ENCODE peak calls at places on chromosomes 4 and X, in eight cellular contexts. One of them, this sample, is unnamed.

GRCh38 chr4:47531241-47531953 is 46.3 kb downstream of the ATP10D start:
- DNase-seq in right atrium auricular region: no peak
- DNase-seq in cardiac muscle cell: peak; percentile 84
- DNase-seq in HCT116: no peak
- DNase-seq in hepatocyte: peak; percentile 8
- DNase-seq in H9: no peak
- DNase-seq in Peyer's patch: no peak
- DNase-seq in suprapubic skin: no peak
- DNase-seq in this sample: peak; percentile 73

GRCh38 chr4:83217721-83218522 is 66.7 kb downstream of the COQ2 start:
- DNase-seq in right atrium auricular region: no peak
- DNase-seq in H9: no peak
- DNase-seq in HCT116: no peak
- DNase-seq in Peyer's patch: no peak
- DNase-seq in suprapubic skin: no peak
- DNase-seq in cardiac muscle cell: no peak
- DNase-seq in hepatocyte: no peak
- DNase-seq in this sample: peak; percentile 70

GRCh38 chr4:94452476-94453300 is 946 bp downstream of the PDLIM5 start:
- DNase-seq in cardiac muscle cell: peak; percentile 92
- DNase-seq in hepatocyte: peak; percentile 75
- DNase-seq in Peyer's patch: peak; percentile 88
- DNase-seq in right atrium auricular region: peak; percentile 92
- DNase-seq in suprapubic skin: peak; percentile 94
- DNase-seq in H9: peak; percentile 78
- DNase-seq in HCT116: peak; percentile 61
- DNase-seq in this sample: peak; percentile 89

GRCh38 chr4:83114576-83114975 is at the start of gene PLAC8:
- DNase-seq in suprapubic skin: no peak
- DNase-seq in cardiac muscle cell: peak; percentile 27
- DNase-seq in right atrium auricular region: no peak
- DNase-seq in HCT116: no peak
- DNase-seq in hepatocyte: peak; percentile 51
- DNase-seq in Peyer's patch: no peak
- DNase-seq in H9: no peak
- DNase-seq in this sample: peak; percentile 96

GRCh38 chr4:167233523-167234387 is 539 bp downstream of the SPOCK3 start:
- DNase-seq in hepatocyte: peak; percentile 28
- DNase-seq in Peyer's patch: no peak
- DNase-seq in suprapubic skin: no peak
- DNase-seq in HCT116: no peak
- DNase-seq in right atrium auricular region: no peak
- DNase-seq in H9: peak; percentile 37
- DNase-seq in cardiac muscle cell: peak; percentile 8
- DNase-seq in this sample: no peak

GRCh38 chrX:46837543-46838481 is 969 bp downstream of the RP2 start:
- DNase-seq in right atrium auricular region: no peak
- DNase-seq in HCT116: no peak
- DNase-seq in suprapubic skin: no peak
- DNase-seq in hepatocyte: peak; percentile 19
- DNase-seq in Peyer's patch: no peak
- DNase-seq in H9: no peak
- DNase-seq in cardiac muscle cell: no peak
- DNase-seq in this sample: peak; percentile 69

GRCh38 chrX:141301017-141301416 is 58.7 kb upstream of the SPANXC start:
- DNase-seq in hepatocyte: no peak
- DNase-seq in suprapubic skin: no peak
- DNase-seq in Peyer's patch: no peak
- DNase-seq in right atrium auricular region: no peak
- DNase-seq in cardiac muscle cell: no peak
- DNase-seq in HCT116: no peak
- DNase-seq in H9: no peak
- DNase-seq in this sample: no peak

GRCh38 chrX:43676960-43677582 is 21.0 kb downstream of the MAOA start:
- DNase-seq in suprapubic skin: no peak
- DNase-seq in cardiac muscle cell: peak; percentile 74
- DNase-seq in right atrium auricular region: no peak
- DNase-seq in Peyer's patch: no peak
- DNase-seq in HCT116: no peak
- DNase-seq in hepatocyte: peak; percentile 58
- DNase-seq in H9: no peak
- DNase-seq in this sample: no peak

GRCh38 chr4:125085-125820 is 952 bp downstream of the ZNF718 start:
- DNase-seq in right atrium auricular region: peak; percentile 59
- DNase-seq in cardiac muscle cell: peak; percentile 37
- DNase-seq in suprapubic skin: no peak
- DNase-seq in H9: peak; percentile 74
- DNase-seq in HCT116: no peak
- DNase-seq in Peyer's patch: peak; percentile 61
- DNase-seq in hepatocyte: peak; percentile 79
- DNase-seq in this sample: peak; percentile 58

GRCh38 chr4:138669479-138670165 is 346.0 kb upstream of the NOCT start:
- DNase-seq in hepatocyte: no peak
- DNase-seq in right atrium auricular region: no peak
- DNase-seq in Peyer's patch: no peak
- DNase-seq in suprapubic skin: no peak
- DNase-seq in H9: no peak
- DNase-seq in HCT116: no peak
- DNase-seq in cardiac muscle cell: peak; percentile 35
- DNase-seq in this sample: no peak

GRCh38 chrX:48083212-48083611 is 11.8 kb upstream of the ZNF630 start:
- DNase-seq in hepatocyte: peak; percentile 53
- DNase-seq in suprapubic skin: no peak
- DNase-seq in HCT116: peak; percentile 26
- DNase-seq in Peyer's patch: no peak
- DNase-seq in right atrium auricular region: peak; percentile 62
- DNase-seq in H9: peak; percentile 52
- DNase-seq in cardiac muscle cell: peak; percentile 61
- DNase-seq in this sample: peak; percentile 43

GRCh38 chrX:100750901-100751300 is 19.0 kb upstream of the SYTL4 start:
- DNase-seq in Peyer's patch: no peak
- DNase-seq in H9: no peak
- DNase-seq in HCT116: no peak
- DNase-seq in right atrium auricular region: no peak
- DNase-seq in cardiac muscle cell: no peak
- DNase-seq in suprapubic skin: no peak
- DNase-seq in hepatocyte: no peak
- DNase-seq in this sample: no peak

DNA sequence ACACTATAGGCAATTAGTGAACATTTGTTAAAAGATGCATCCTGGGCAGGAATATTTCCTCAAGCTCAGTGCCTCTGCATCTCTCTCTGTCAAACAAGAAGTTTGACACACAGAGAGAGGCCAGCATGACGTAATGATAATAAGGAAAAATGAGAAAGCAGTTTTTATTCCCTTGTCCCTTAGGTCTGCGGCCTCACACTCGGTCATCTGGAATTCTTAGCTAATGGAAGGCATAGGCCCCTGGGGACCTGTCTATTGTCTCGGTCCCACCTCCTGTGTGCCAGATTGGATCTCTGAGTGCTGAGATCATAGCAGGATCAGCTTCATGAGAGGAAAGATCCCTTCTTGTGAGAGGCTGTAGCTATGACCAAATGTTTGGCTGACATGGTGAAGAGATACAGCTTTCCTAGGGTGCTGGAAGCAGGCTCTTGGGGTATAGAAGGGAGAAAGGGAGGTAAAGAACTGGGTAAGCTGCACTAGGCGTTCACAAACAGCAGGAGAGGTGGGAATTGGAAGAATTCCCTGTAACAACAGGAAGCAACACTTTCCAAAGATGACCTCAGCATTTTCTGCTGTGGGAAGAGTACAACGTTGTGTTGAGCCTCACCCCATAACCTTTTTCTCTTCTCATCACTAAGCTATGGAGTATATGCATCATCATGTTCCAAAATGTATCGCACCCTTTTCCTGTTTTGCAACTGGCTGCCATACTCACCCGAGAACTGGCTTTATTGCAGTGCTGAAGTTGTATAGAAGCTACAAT is 20.2 kb downstream of the TMEM31 start:
- DNase-seq in H9: no peak
- DNase-seq in cardiac muscle cell: peak; percentile 94
- DNase-seq in Peyer's patch: no peak
- DNase-seq in HCT116: no peak
- DNase-seq in right atrium auricular region: peak; percentile 61
- DNase-seq in hepatocyte: no peak
- DNase-seq in suprapubic skin: no peak
- DNase-seq in this sample: no peak
- H3K4me1 ChIP-seq in H9: peaks cover 20% of the 10 kb centered on the region
- H3K4me1 ChIP-seq in cardiac muscle cell: peaks cover 3% of the 10 kb centered on the region
- H3K4me1 ChIP-seq in Peyer's patch: no peaks in the 10 kb centered on the region
- H3K4me1 ChIP-seq in HCT116: no peaks in the 10 kb centered on the region
- H3K4me1 ChIP-seq in right atrium auricular region: peaks cover 6% of the 10 kb centered on the region
- H3K4me1 ChIP-seq in hepatocyte: no peaks in the 10 kb centered on the region
- H3K4me1 ChIP-seq in suprapubic skin: peaks cover 10% of the 10 kb centered on the region
- H3K4me1 ChIP-seq in this sample: no peaks in the 10 kb centered on the region

GRCh38 chr4:8012517-8012916 is 72.9 kb upstream of the AFAP1 start:
- DNase-seq in H9: no peak
- DNase-seq in cardiac muscle cell: no peak
- DNase-seq in HCT116: no peak
- DNase-seq in suprapubic skin: no peak
- DNase-seq in hepatocyte: no peak
- DNase-seq in Peyer's patch: no peak
- DNase-seq in right atrium auricular region: no peak
- DNase-seq in this sample: no peak

GRCh38 chr4:8008391-8008790 is 68.7 kb upstream of the AFAP1 start:
- DNase-seq in HCT116: no peak
- DNase-seq in H9: no peak
- DNase-seq in hepatocyte: no peak
- DNase-seq in cardiac muscle cell: no peak
- DNase-seq in suprapubic skin: no peak
- DNase-seq in Peyer's patch: no peak
- DNase-seq in right atrium auricular region: no peak
- DNase-seq in this sample: no peak

GRCh38 chr4:8009710-8010534 is 70.3 kb upstream of the AFAP1 start:
- DNase-seq in suprapubic skin: no peak
- DNase-seq in right atrium auricular region: no peak
- DNase-seq in cardiac muscle cell: no peak
- DNase-seq in HCT116: no peak
- DNase-seq in Peyer's patch: no peak
- DNase-seq in hepatocyte: no peak
- DNase-seq in H9: no peak
- DNase-seq in this sample: peak; percentile 51

GRCh38 chr4:8009097-8009496 is 69.4 kb upstream of the AFAP1 start:
- DNase-seq in hepatocyte: no peak
- DNase-seq in right atrium auricular region: no peak
- DNase-seq in H9: no peak
- DNase-seq in HCT116: no peak
- DNase-seq in Peyer's patch: no peak
- DNase-seq in cardiac muscle cell: no peak
- DNase-seq in suprapubic skin: no peak
- DNase-seq in this sample: no peak

DNA sequence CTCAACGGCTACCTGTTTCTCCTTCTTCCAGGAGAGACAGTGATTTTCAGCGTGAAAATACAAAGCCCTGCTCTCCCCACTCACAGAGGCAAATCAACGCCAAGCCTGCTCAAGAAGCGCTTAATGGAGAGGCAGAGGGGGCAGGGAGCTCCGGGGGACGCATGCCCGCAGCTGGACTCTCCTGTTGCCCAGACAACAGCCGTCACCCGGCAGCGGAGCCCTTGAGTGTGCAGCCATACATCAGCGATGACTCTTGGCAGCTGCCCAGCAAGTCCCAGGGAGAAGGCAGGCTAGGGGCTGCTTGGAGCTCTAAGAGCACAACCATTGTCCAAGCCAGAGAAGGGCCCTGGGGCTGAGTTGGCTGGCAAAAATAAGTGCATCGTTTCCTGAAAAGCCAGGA is 71.0 kb upstream of the AFAP1 start:
- DNase-seq in Peyer's patch: no peak
- DNase-seq in right atrium auricular region: no peak
- DNase-seq in H9: no peak
- DNase-seq in hepatocyte: peak; percentile 81
- DNase-seq in cardiac muscle cell: peak; percentile 74
- DNase-seq in HCT116: no peak
- DNase-seq in suprapubic skin: no peak
- DNase-seq in this sample: peak; percentile 40
- H3K27me3 ChIP-seq in Peyer's patch: no peaks in the 10 kb centered on the region
- H3K27me3 ChIP-seq in right atrium auricular region: no peaks in the 10 kb centered on the region
- H3K27me3 ChIP-seq in H9: no peaks in the 10 kb centered on the region
- H3K27me3 ChIP-seq in hepatocyte: no peaks in the 10 kb centered on the region
- H3K27me3 ChIP-seq in cardiac muscle cell: no peaks in the 10 kb centered on the region
- H3K27me3 ChIP-seq in HCT116: peaks cover 10% of the 10 kb centered on the region
- H3K27me3 ChIP-seq in suprapubic skin: no peaks in the 10 kb centered on the region
- H3K27me3 ChIP-seq in this sample: no peaks in the 10 kb centered on the region

GRCh38 chr4:152072886-152073285 is 312.1 kb upstream of the GATB start:
- DNase-seq in suprapubic skin: no peak
- DNase-seq in HCT116: no peak
- DNase-seq in cardiac muscle cell: no peak
- DNase-seq in H9: no peak
- DNase-seq in right atrium auricular region: no peak
- DNase-seq in Peyer's patch: no peak
- DNase-seq in hepatocyte: no peak
- DNase-seq in this sample: no peak

GRCh38 chr4:152072001-152072485 is 311.2 kb upstream of the GATB start:
- DNase-seq in H9: no peak
- DNase-seq in right atrium auricular region: no peak
- DNase-seq in hepatocyte: peak; percentile 28
- DNase-seq in HCT116: no peak
- DNase-seq in suprapubic skin: no peak
- DNase-seq in cardiac muscle cell: no peak
- DNase-seq in Peyer's patch: no peak
- DNase-seq in this sample: no peak

GRCh38 chr4:152073738-152074137 is 312.9 kb upstream of the GATB start:
- DNase-seq in right atrium auricular region: peak; percentile 62
- DNase-seq in cardiac muscle cell: peak; percentile 33
- DNase-seq in HCT116: no peak
- DNase-seq in hepatocyte: peak; percentile 46
- DNase-seq in Peyer's patch: no peak
- DNase-seq in suprapubic skin: no peak
- DNase-seq in H9: no peak
- DNase-seq in this sample: no peak

GRCh38 chr4:152075253-152075928 is 314.6 kb upstream of the GATB start:
- DNase-seq in suprapubic skin: no peak
- DNase-seq in right atrium auricular region: no peak
- DNase-seq in cardiac muscle cell: no peak
- DNase-seq in HCT116: no peak
- DNase-seq in hepatocyte: no peak
- DNase-seq in H9: no peak
- DNase-seq in Peyer's patch: no peak
- DNase-seq in this sample: no peak

GRCh38 chr4:152074573-152074972 is 313.8 kb upstream of the GATB start:
- DNase-seq in suprapubic skin: no peak
- DNase-seq in cardiac muscle cell: no peak
- DNase-seq in hepatocyte: no peak
- DNase-seq in Peyer's patch: no peak
- DNase-seq in H9: no peak
- DNase-seq in HCT116: no peak
- DNase-seq in right atrium auricular region: no peak
- DNase-seq in this sample: no peak
- H3K4me1 ChIP-seq in suprapubic skin: peaks cover 5% of the 10 kb centered on the region
- H3K4me1 ChIP-seq in cardiac muscle cell: peaks cover 18% of the 10 kb centered on the region
- H3K4me1 ChIP-seq in hepatocyte: no peaks in the 10 kb centered on the region
- H3K4me1 ChIP-seq in Peyer's patch: no peaks in the 10 kb centered on the region
- H3K4me1 ChIP-seq in H9: no peaks in the 10 kb centered on the region
- H3K4me1 ChIP-seq in HCT116: no peaks in the 10 kb centered on the region
- H3K4me1 ChIP-seq in right atrium auricular region: peaks cover 29% of the 10 kb centered on the region
- H3K4me1 ChIP-seq in this sample: no peaks in the 10 kb centered on the region

GRCh38 chrX:69493193-69493592 is 10.9 kb upstream of the NALF2 start:
- DNase-seq in suprapubic skin: no peak
- DNase-seq in right atrium auricular region: no peak
- DNase-seq in cardiac muscle cell: peak; percentile 30
- DNase-seq in HCT116: peak; percentile 33
- DNase-seq in H9: peak; percentile 61
- DNase-seq in Peyer's patch: no peak
- DNase-seq in hepatocyte: peak; percentile 37
- DNase-seq in this sample: peak; percentile 18
- H3K27me3 ChIP-seq in suprapubic skin: no peaks in the 10 kb centered on the region
- H3K27me3 ChIP-seq in right atrium auricular region: no peaks in the 10 kb centered on the region
- H3K27me3 ChIP-seq in cardiac muscle cell: no peaks in the 10 kb centered on the region
- H3K27me3 ChIP-seq in HCT116: peaks cover 9% of the 10 kb centered on the region
- H3K27me3 ChIP-seq in H9: no peaks in the 10 kb centered on the region
- H3K27me3 ChIP-seq in Peyer's patch: no peaks in the 10 kb centered on the region
- H3K27me3 ChIP-seq in hepatocyte: no peaks in the 10 kb centered on the region
- H3K27me3 ChIP-seq in this sample: peaks cover 2% of the 10 kb centered on the region